ENCODE peak calls at places on chromosomes 16 and 17, in four cellular contexts. I is IMR-90, D is breast epithelium, O is heart left ventricle. M is an unnamed sample.

GRCh38 chr17:22142091-22142490 is 449.8 kb downstream of the KCNJ18 start:
- DNase-seq in I (no peak), D (no peak), O (no peak), M (no peak)

GRCh38 chr17:63274156-63274555 is 171.9 kb downstream of the CYB561 start:
- DNase-seq in D (no peak), I (peak; percentile 89), O (no peak), M (no peak)

GRCh38 chr17:5050281-5050680 is 15.1 kb upstream of the SLC52A1 start:
- DNase-seq in I (peak; percentile 20), D (no peak), O (no peak), M (no peak)

GRCh38 chr17:48559609-48560451 is 14.9 kb upstream of the HOXB2 start:
- DNase-seq in D (no peak), I (no peak), O (no peak), M (no peak)

GRCh38 chr17:9018731-9019130 is 2.6 kb upstream of the NTN1 start:
- DNase-seq in O (no peak), I (no peak), D (no peak), M (peak; percentile 63)

GRCh38 chr16:23941025-23941424 is 105.2 kb downstream of the PRKCB start:
- DNase-seq in O (no peak), I (no peak), D (no peak), M (no peak)

GRCh38 chr17:39098474-39099090 is 52.9 kb downstream of the PLXDC1 start:
- DNase-seq in O (no peak), I (no peak), D (no peak), M (no peak)

GRCh38 chr17:16304832-16305231 is 48.4 kb downstream of the CENPV start:
- DNase-seq in I (peak; percentile 56), D (no peak), O (no peak), M (no peak)

GRCh38 chr17:54785643-54786258 is 114.9 kb upstream of the TOM1L1 start:
- DNase-seq in O (no peak), D (no peak), I (no peak), M (no peak)

GRCh38 chr16:77469639-77470038 is 34.8 kb upstream of the ADAMTS18 start:
- DNase-seq in D (no peak), I (no peak), O (no peak), M (no peak)

GRCh38 chr17:19239544-19239943 is 2.4 kb downstream of the EPN2 start:
- DNase-seq in O (no peak), D (no peak), I (no peak), M (no peak)

GRCh38 chr17:18184143-18185007 is 747 bp downstream of the ALKBH5 start:
- DNase-seq in I (peak; percentile 55), O (peak; percentile 70), D (peak; percentile 33), M (peak; percentile 91)
- TF ChIP-seq CTCF in I (no peak), O (no peak), D (peak; percentile 11), M (no peak)

DNA sequence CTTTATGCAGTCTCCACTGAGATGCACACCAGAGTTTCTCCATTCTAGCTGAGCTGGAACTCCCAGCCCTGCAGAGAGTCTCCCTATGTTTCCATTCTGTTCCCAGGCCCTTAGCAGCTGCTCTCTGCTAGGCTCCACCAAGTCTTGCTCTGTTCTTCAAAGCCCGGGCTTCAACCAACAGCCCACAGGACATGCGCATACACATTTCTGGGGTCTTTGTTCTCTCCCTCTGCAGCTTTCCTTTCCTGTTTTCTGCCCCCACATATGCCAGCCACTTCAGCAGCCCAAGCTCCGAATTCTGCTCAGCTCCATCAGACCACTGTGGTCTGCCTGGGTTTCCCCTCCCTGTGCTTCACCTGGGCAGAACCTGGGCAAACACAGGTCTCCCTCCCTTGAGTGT is 205.9 kb downstream of the CBLN1 start:
- DNase-seq in I (no peak), D (no peak), O (no peak), M (no peak)
- TF ChIP-seq POLR2A in I (no peak), D (no peak), O (no peak), M (no peak)

GRCh38 chr16:79600636-79601091 is at the start of gene MAF:
- DNase-seq in I (peak; percentile 24), D (peak; percentile 92), O (peak; percentile 94), M (peak; percentile 99)
- H3K4me3 ChIP-seq in I (peak within 1 kb of the TSS; percentile 25), D (peak within 1 kb of the TSS; percentile 89), O (peak within 1 kb of the TSS; percentile 74), M (peak within 1 kb of the TSS; percentile 59)

GRCh38 chr16:30664616-30665109 is 6.4 kb downstream of the FBRS start:
- DNase-seq in O (no peak), D (no peak), I (no peak), M (no peak)
- TF ChIP-seq CTCF in O (no peak), D (no peak), I (no peak), M (no peak)

DNA sequence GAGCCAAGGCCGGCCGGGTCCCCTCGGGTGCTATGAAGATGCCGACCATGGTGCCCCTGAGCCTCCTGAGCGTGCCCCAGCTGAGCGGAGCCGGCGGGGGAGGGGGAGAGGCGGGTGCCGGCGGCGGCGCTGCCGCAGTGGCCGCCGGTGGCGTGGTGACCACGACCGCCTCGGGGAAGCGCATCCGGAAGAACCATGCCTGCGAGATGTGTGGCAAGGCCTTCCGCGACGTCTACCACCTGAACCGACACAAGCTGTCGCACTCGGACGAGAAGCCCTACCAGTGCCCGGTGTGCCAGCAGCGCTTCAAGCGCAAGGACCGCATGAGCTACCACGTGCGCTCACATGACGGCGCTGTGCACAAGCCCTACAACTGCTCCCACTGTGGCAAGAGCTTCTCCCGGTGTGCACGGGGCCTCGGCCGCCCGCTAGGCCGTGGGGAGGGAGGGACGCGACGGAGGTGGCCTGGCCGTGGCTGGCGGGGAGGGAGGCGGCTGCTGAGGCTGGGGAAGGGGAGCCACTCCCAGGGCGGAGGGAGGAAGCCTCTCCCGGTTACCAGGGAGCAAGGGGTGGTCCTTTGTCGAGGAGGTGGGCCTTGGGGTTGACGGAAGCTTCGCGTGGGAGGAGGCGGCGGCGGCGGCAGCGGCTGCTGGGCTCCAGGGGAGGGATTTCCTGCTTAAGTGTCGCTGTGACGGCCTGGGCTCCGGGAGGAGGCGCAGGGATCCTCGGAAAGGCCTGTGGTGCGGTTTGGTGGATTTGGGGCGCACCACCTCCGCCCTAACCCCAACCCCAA is 1.3 kb downstream of the MAZ start:
- DNase-seq in O (peak; percentile 93), I (peak; percentile 91), D (peak; percentile 91), M (peak; percentile 90)
- TF ChIP-seq POLR2A in O (peak; percentile 61), I (no peak), D (peak; percentile 29), M (no peak)

GRCh38 chr16:3536851-3537250 is 36.0 kb downstream of the CLUAP1 start:
- DNase-seq in O (no peak), D (no peak), I (peak; percentile 2), M (no peak)

GRCh38 chr16:3542601-3543373 is 34.4 kb downstream of the NLRC3 start:
- DNase-seq in I (no peak), O (no peak), D (no peak), M (no peak)

GRCh38 chr16:3542153-3542550 is 35.1 kb downstream of the NLRC3 start:
- DNase-seq in D (no peak), O (no peak), I (peak; percentile 6), M (no peak)

GRCh38 chr16:3538222-3538621 is 37.4 kb downstream of the CLUAP1 start:
- DNase-seq in O (no peak), I (no peak), D (no peak), M (no peak)

DNA sequence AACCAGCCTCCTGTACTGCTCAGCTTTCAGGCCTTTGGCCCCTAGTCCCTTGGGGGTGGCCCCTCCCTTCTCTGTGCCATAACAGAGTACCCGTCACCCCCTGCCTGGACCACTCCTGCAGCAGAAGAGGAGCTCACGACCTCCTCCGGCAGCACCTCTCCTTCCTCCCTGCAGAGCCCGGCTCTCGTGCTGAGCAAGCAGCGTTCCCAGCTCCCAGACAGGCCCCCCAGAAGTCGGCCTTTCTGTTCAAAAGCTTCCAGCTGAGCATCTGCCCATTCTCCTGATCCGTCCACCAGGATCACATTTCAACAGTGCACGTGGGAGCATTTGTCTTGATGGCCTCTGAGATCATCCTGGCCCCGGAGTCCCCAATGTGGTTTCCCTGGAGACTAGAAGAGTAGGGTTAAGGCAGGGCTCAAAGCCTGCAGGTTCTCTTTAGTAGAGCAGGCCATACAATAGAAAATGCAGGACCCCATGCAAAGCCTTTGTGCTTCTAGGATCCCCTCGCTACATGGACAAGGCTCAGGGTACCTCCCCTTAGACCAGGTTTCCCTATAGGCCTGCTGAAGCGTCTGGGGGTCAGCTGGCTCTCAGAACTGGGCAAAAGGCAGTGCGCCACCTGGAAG is 35.6 kb downstream of the NLRC3 start:
- DNase-seq in I (no peak), D (no peak), O (no peak), M (no peak)
- H3K4me3 ChIP-seq in I (no peak overlapping the region), D (no peak overlapping the region), O (no peak overlapping the region), M (no peak overlapping the region)

GRCh38 chr17:68740555-68741447 is 139.6 kb upstream of the FAM20A start:
- DNase-seq in D (no peak), I (no peak), O (no peak), M (no peak)
- TF ChIP-seq CTCF in D (no peak), I (no peak), O (no peak), M (no peak)

GRCh38 chr17:75564195-75564594 is 23.4 kb upstream of the MYO15B start:
- DNase-seq in D (no peak), O (no peak), I (no peak), M (no peak)
- TF ChIP-seq POLR2A in D (no peak), O (no peak), I (no peak), M (no peak)

DNA sequence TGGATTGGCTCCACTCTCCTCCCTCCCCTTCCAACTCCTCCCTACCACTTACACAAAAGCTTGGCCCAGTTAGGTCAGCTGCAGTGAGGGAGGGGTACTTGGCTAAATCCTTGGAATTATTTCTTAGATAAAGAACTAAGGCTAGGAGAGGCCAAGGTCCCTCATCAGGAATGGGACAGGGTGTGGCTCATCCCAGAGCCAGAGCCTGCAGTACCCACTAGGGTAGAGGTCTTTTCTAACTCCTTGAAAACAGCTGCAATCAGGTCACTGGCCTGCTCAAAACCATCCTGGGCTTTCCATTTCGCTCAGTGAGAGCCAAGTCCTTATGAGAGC is 1.9 kb upstream of the SLC46A1 start:
- DNase-seq in I (no peak), O (no peak), D (no peak), M (no peak)
- H3K4me3 ChIP-seq in I (no peak overlapping the region), O (no peak overlapping the region), D (no peak overlapping the region), M (no peak overlapping the region)